ENCODE peak calls at places on chromosome 9, in four cellular contexts. V is SK-N-SH, R is K562, M is H1. G is an unnamed sample.

GRCh38 chr9:112334319-112334828 is 955 bp upstream of the PTBP3 start:
- DNase-seq in V (no peak), R (peak), M (no peak), G (no peak)

GRCh38 chr9:131335356-131335755 is 45.8 kb downstream of the PLPP7 start:
- DNase-seq in V (no peak), R (no peak), M (no peak), G (peak)

GRCh38 chr9:4079346-4079745 is 220.5 kb downstream of the GLIS3 start:
- DNase-seq in V (no peak), R (no peak), M (no peak), G (no peak)

GRCh38 chr9:18606281-18606680 is 132.3 kb downstream of the ADAMTSL1 start:
- DNase-seq in V (no peak), R (no peak), M (no peak), G (no peak)

GRCh38 chr9:110389148-110389783 is 51.6 kb upstream of the TXNDC8 start:
- DNase-seq in V (no peak), R (no peak), M (no peak), G (no peak)

GRCh38 chr9:36865731-36866635 is 168.1 kb downstream of the PAX5 start:
- DNase-seq in V (no peak), R (no peak), M (no peak), G (no peak)

GRCh38 chr9:86275962-86276361 is 6.4 kb downstream of the ISCA1 start:
- DNase-seq in V (no peak), R (no peak), M (no peak), G (no peak)

GRCh38 chr9:129483467-129484324 is 137.2 kb downstream of the C9orf50 start:
- DNase-seq in V (no peak), R (peak), M (no peak), G (no peak)

GRCh38 chr9:135000647-135001245 is 83.0 kb upstream of the FCN1 start:
- DNase-seq in V (no peak), R (no peak), M (no peak), G (no peak)

GRCh38 chr9:4197548-4197947 is 102.3 kb downstream of the GLIS3 start:
- DNase-seq in V (peak), R (peak), M (no peak), G (peak)

GRCh38 chr9:33350310-33350709 is 52.1 kb downstream of the AQP7 start:
- DNase-seq in V (no peak), R (no peak), M (no peak), G (no peak)

GRCh38 chr9:75855509-75855908 is 35.0 kb upstream of the PCSK5 start:
- DNase-seq in V (no peak), R (peak), M (no peak), G (no peak)

GRCh38 chr9:347667-348292 is 133.1 kb downstream of the DOCK8 start:
- DNase-seq in V (peak), R (peak), M (no peak), G (no peak)
- TF ChIP-seq TEAD4 in V (no peak), R (no peak), M (no peak), G (no peak)

GRCh38 chr9:7209990-7210389 is 452.2 kb downstream of the KDM4C start:
- DNase-seq in V (no peak), R (no peak), M (no peak), G (no peak)

GRCh38 chr9:7209051-7209450 is 451.3 kb downstream of the KDM4C start:
- DNase-seq in V (no peak), R (no peak), M (no peak), G (no peak)

GRCh38 chr9:7212101-7212500 is 454.3 kb downstream of the KDM4C start:
- DNase-seq in V (no peak), R (no peak), M (no peak), G (no peak)

GRCh38 chr9:7210854-7211637 is 453.3 kb downstream of the KDM4C start:
- DNase-seq in V (no peak), R (no peak), M (peak), G (no peak)

DNA sequence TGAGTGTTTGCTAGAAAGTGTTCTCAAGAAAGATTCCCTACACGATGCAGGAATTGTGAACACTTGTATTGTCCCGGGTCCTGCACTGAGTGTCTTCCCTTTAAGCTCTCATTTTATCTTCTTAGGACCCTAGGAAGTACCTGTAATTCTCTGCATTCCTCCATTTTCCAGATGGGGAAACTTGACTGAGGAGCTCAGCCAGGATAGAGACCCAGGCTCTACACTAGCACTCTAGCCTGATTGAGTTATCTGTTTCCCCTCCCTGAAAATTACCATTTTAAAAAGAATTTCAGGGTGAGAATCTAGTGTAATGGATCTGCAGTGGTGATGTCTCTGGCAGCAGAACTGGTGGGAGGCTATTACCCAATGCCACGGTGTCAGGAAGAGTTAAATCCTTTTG is 453.9 kb downstream of the KDM4C start:
- DNase-seq in V (no peak), R (no peak), M (no peak), G (no peak)
- TF ChIP-seq TEAD4 in V (no peak), R (no peak), M (no peak), G (no peak)

DNA sequence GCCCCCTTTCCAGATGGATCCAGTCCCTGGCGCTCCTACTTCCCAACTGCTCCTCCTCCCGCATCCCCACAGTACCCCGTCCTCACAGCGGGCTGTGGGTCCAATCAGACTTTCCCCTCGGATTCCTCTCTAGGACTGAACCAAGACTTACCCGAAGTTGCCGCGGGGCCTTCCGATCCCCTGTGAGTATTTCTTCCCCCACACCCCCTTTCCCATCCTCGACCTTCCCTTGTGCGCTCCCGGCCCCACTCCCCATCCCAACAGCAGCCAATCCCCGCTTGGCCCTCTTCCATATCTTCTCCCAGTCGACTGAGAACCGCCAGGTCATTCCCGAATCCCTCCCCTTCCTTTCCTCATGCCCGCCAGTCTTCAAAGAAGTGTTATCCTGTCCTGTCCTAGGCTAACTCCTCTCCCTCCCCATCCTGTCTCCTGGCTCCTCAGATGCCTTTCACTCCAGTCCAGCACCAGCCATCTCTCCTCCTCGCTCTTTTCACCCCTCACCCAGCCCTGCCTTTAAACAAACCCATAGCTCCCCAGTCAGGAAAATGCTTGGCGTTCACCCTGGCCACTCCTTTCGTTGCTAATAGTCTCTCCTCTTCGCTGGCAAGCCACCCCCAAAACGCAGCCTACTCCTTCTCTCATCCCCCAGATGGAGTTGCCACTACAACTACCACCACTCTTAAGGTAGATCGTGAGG is 646 bp downstream of the SWI5 start:
- DNase-seq in V (peak), R (peak), M (no peak), G (peak)
- TF ChIP-seq TEAD4 in V (no peak), R (no peak), M (no peak), G (no peak)

DNA sequence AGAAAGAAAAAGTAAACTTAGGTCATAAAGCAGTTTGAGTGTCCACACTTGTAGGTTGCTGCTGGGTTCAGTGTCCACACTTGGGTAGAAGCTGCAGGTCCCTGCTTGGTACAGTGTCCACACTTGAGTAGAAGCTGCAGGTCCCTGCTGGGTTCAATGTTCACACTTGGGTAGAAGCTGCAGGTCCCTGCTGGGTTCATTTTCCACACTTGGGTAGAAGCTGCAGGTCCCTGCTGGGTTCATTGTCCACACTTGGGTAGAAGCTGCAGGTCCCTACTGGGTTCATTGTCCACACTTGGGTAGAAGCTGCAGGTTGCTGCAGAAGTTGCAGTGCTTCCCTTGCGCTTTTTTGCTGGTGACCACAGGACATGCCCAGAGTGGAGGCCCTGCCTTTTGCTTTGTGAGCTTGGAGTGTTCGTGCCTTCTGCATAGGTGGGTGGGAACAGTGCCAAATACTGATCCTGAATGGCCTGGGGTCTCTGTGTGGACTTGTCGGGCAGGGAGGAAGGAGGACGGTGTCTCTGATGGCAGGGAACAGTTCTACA is 120.6 kb downstream of the EHMT1 start:
- DNase-seq in V (peak), R (no peak), M (no peak), G (no peak)
- TF ChIP-seq TEAD4 in V (no peak), R (no peak), M (no peak), G (no peak)